ENCODE peak calls at places on chromosomes 3 and 15, in nine cellular contexts. One of them, this sample, is unnamed.

GRCh38 chr3:114361391-114361790 is 67.6 kb downstream of the TIGIT start:
- DNase-seq in GM12865: no peak
- DNase-seq in lower leg skin: no peak
- DNase-seq in HCT116: no peak
- DNase-seq in heart right ventricle: no peak
- DNase-seq in gastrocnemius medialis: no peak
- DNase-seq in cardiac fibroblast: no peak
- DNase-seq in spleen: no peak
- DNase-seq in MM.1S: no peak
- DNase-seq in this sample: no peak

GRCh38 chr15:87976552-87976951 is 280.0 kb downstream of the NTRK3 start:
- DNase-seq in cardiac fibroblast: no peak
- DNase-seq in GM12865: no peak
- DNase-seq in heart right ventricle: no peak
- DNase-seq in lower leg skin: peak; percentile 28
- DNase-seq in spleen: no peak
- DNase-seq in MM.1S: no peak
- DNase-seq in HCT116: no peak
- DNase-seq in gastrocnemius medialis: no peak
- DNase-seq in this sample: no peak

GRCh38 chr15:61946778-61947177 is 113.5 kb downstream of the VPS13C start:
- DNase-seq in spleen: no peak
- DNase-seq in lower leg skin: no peak
- DNase-seq in GM12865: no peak
- DNase-seq in HCT116: no peak
- DNase-seq in cardiac fibroblast: peak; percentile 12
- DNase-seq in heart right ventricle: no peak
- DNase-seq in gastrocnemius medialis: no peak
- DNase-seq in MM.1S: no peak
- DNase-seq in this sample: no peak

GRCh38 chr3:142077155-142077858 is 72.0 kb downstream of the TFDP2 start:
- DNase-seq in GM12865: no peak
- DNase-seq in MM.1S: no peak
- DNase-seq in lower leg skin: no peak
- DNase-seq in gastrocnemius medialis: no peak
- DNase-seq in cardiac fibroblast: no peak
- DNase-seq in heart right ventricle: no peak
- DNase-seq in HCT116: no peak
- DNase-seq in spleen: no peak
- DNase-seq in this sample: no peak

GRCh38 chr3:52313774-52314188 is 2.3 kb upstream of the DNAH1 start:
- DNase-seq in HCT116: no peak
- DNase-seq in MM.1S: peak; percentile 76
- DNase-seq in GM12865: peak; percentile 91
- DNase-seq in gastrocnemius medialis: no peak
- DNase-seq in lower leg skin: no peak
- DNase-seq in heart right ventricle: no peak
- DNase-seq in spleen: no peak
- DNase-seq in cardiac fibroblast: peak; percentile 52
- DNase-seq in this sample: no peak

GRCh38 chr15:70088427-70088826 is 9.3 kb downstream of the TLE3 start:
- DNase-seq in MM.1S: no peak
- DNase-seq in cardiac fibroblast: no peak
- DNase-seq in GM12865: no peak
- DNase-seq in heart right ventricle: no peak
- DNase-seq in gastrocnemius medialis: no peak
- DNase-seq in HCT116: no peak
- DNase-seq in spleen: no peak
- DNase-seq in lower leg skin: no peak
- DNase-seq in this sample: no peak

GRCh38 chr3:112074006-112074405 is 12.2 kb upstream of the C3orf52 start:
- DNase-seq in heart right ventricle: no peak
- DNase-seq in cardiac fibroblast: no peak
- DNase-seq in MM.1S: no peak
- DNase-seq in GM12865: no peak
- DNase-seq in gastrocnemius medialis: no peak
- DNase-seq in spleen: no peak
- DNase-seq in lower leg skin: no peak
- DNase-seq in HCT116: no peak
- DNase-seq in this sample: no peak

GRCh38 chr3:10041034-10041433 is 14.8 kb downstream of the FANCD2 start:
- DNase-seq in MM.1S: no peak
- DNase-seq in heart right ventricle: no peak
- DNase-seq in GM12865: no peak
- DNase-seq in cardiac fibroblast: no peak
- DNase-seq in gastrocnemius medialis: no peak
- DNase-seq in HCT116: no peak
- DNase-seq in lower leg skin: no peak
- DNase-seq in spleen: no peak
- DNase-seq in this sample: no peak

GRCh38 chr15:77866186-77866585 is 211.3 kb downstream of the TBC1D2B start:
- DNase-seq in gastrocnemius medialis: no peak
- DNase-seq in cardiac fibroblast: no peak
- DNase-seq in GM12865: no peak
- DNase-seq in HCT116: no peak
- DNase-seq in lower leg skin: peak; percentile 75
- DNase-seq in spleen: no peak
- DNase-seq in heart right ventricle: no peak
- DNase-seq in MM.1S: no peak
- DNase-seq in this sample: no peak

GRCh38 chr3:42601898-42602581 is 1.6 kb downstream of the NKTR start:
- DNase-seq in gastrocnemius medialis: no peak
- DNase-seq in HCT116: no peak
- DNase-seq in spleen: no peak
- DNase-seq in heart right ventricle: no peak
- DNase-seq in MM.1S: peak; percentile 18
- DNase-seq in lower leg skin: no peak
- DNase-seq in cardiac fibroblast: no peak
- DNase-seq in GM12865: peak; percentile 52
- DNase-seq in this sample: no peak

GRCh38 chr3:71063768-71064287 is 519.7 kb downstream of the FOXP1 start:
- DNase-seq in cardiac fibroblast: no peak
- DNase-seq in HCT116: no peak
- DNase-seq in spleen: peak; percentile 77
- DNase-seq in gastrocnemius medialis: no peak
- DNase-seq in heart right ventricle: peak; percentile 30
- DNase-seq in lower leg skin: no peak
- DNase-seq in MM.1S: peak; percentile 65
- DNase-seq in GM12865: no peak
- DNase-seq in this sample: no peak

GRCh38 chr3:113304856-113305540 is 93.6 kb downstream of the BOC start:
- DNase-seq in lower leg skin: no peak
- DNase-seq in GM12865: no peak
- DNase-seq in cardiac fibroblast: no peak
- DNase-seq in MM.1S: no peak
- DNase-seq in spleen: no peak
- DNase-seq in heart right ventricle: no peak
- DNase-seq in HCT116: no peak
- DNase-seq in gastrocnemius medialis: no peak
- DNase-seq in this sample: no peak

GRCh38 chr3:138369151-138369900 is 20.9 kb downstream of the MRAS start:
- DNase-seq in MM.1S: no peak
- DNase-seq in lower leg skin: no peak
- DNase-seq in heart right ventricle: no peak
- DNase-seq in GM12865: no peak
- DNase-seq in gastrocnemius medialis: no peak
- DNase-seq in HCT116: no peak
- DNase-seq in spleen: peak; percentile 57
- DNase-seq in cardiac fibroblast: peak; percentile 17
- DNase-seq in this sample: no peak

GRCh38 chr3:32391643-32392529 is at the start of gene CMTM7:
- DNase-seq in spleen: peak; percentile 93
- DNase-seq in cardiac fibroblast: peak; percentile 74
- DNase-seq in MM.1S: peak; percentile 67
- DNase-seq in HCT116: peak; percentile 37
- DNase-seq in gastrocnemius medialis: peak; percentile 16
- DNase-seq in GM12865: peak; percentile 57
- DNase-seq in lower leg skin: peak; percentile 93
- DNase-seq in heart right ventricle: peak; percentile 76
- DNase-seq in this sample: no peak

GRCh38 chr3:139388077-139388476 is 1.4 kb downstream of the COPB2 start:
- DNase-seq in GM12865: no peak
- DNase-seq in lower leg skin: no peak
- DNase-seq in heart right ventricle: no peak
- DNase-seq in spleen: no peak
- DNase-seq in gastrocnemius medialis: no peak
- DNase-seq in HCT116: no peak
- DNase-seq in cardiac fibroblast: no peak
- DNase-seq in MM.1S: no peak
- DNase-seq in this sample: no peak
- H3K4me3 ChIP-seq in GM12865: peak overlapping the region; percentile 80
- H3K4me3 ChIP-seq in lower leg skin: no peak overlapping the region
- H3K4me3 ChIP-seq in heart right ventricle: peak overlapping the region; percentile 85
- H3K4me3 ChIP-seq in spleen: peak overlapping the region; percentile 98
- H3K4me3 ChIP-seq in gastrocnemius medialis: no peak overlapping the region
- H3K4me3 ChIP-seq in HCT116: peak overlapping the region; percentile 94
- H3K4me3 ChIP-seq in cardiac fibroblast: peak overlapping the region; percentile 89
- H3K4me3 ChIP-seq in MM.1S: peak overlapping the region; percentile 87
- H3K4me3 ChIP-seq in this sample: peak overlapping the region; percentile 100

DNA sequence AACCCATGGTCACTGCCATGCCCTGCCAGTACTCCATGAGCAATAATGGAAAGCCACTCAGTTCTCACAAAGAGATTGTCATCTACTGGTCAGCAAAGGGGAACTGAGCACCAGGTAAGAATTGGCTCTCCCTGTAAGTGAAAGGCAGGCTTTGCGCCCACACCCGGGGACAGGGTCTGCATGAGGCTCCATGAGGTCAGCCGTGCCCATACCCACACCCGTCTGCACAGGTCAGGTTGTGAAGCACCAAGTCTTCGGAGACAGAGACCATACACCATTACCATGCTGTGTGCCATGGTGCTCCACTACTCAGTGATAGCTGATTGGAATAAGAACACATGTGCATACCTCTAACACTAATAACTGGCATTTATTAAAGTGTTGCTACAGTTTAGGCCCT is 322.9 kb downstream of the EPHB1 start:
- DNase-seq in HCT116: no peak
- DNase-seq in cardiac fibroblast: no peak
- DNase-seq in GM12865: no peak
- DNase-seq in lower leg skin: no peak
- DNase-seq in heart right ventricle: no peak
- DNase-seq in MM.1S: no peak
- DNase-seq in gastrocnemius medialis: no peak
- DNase-seq in spleen: no peak
- DNase-seq in this sample: no peak
- TF ChIP-seq CTCF in HCT116: no peak
- TF ChIP-seq CTCF in cardiac fibroblast: no peak
- TF ChIP-seq CTCF in GM12865: no peak
- TF ChIP-seq CTCF in lower leg skin: no peak
- TF ChIP-seq CTCF in heart right ventricle: no peak
- TF ChIP-seq CTCF in MM.1S: no peak
- TF ChIP-seq CTCF in gastrocnemius medialis: no peak
- TF ChIP-seq CTCF in spleen: no peak
- TF ChIP-seq CTCF in this sample: no peak

DNA sequence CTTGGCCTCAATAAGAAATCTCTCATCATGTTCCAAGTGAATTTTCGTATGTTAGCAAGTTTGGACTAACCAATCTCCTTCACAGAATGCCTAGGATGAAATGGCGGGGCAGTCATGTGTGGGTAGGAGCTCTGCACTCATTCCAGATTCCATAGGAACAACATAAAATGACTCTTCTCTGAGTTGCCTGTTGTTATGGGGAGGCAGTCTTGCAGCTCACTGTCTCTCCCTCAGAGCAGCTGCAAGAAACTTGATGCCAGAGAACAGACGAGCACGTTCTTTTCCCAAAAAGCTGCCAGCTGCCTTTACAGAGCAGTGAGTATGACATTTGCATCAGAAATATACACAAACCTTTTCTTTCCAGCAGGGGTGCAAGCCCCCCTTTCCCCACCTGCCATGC is 34.1 kb downstream of the SPATA12 start:
- DNase-seq in heart right ventricle: no peak
- DNase-seq in lower leg skin: no peak
- DNase-seq in spleen: no peak
- DNase-seq in MM.1S: no peak
- DNase-seq in gastrocnemius medialis: no peak
- DNase-seq in HCT116: no peak
- DNase-seq in cardiac fibroblast: peak; percentile 37
- DNase-seq in GM12865: no peak
- DNase-seq in this sample: no peak
- H3K4me3 ChIP-seq in heart right ventricle: no peak overlapping the region
- H3K4me3 ChIP-seq in lower leg skin: no peak overlapping the region
- H3K4me3 ChIP-seq in spleen: no peak overlapping the region
- H3K4me3 ChIP-seq in MM.1S: no peak overlapping the region
- H3K4me3 ChIP-seq in gastrocnemius medialis: no peak overlapping the region
- H3K4me3 ChIP-seq in HCT116: no peak overlapping the region
- H3K4me3 ChIP-seq in cardiac fibroblast: no peak overlapping the region
- H3K4me3 ChIP-seq in GM12865: no peak overlapping the region
- H3K4me3 ChIP-seq in this sample: no peak overlapping the region

GRCh38 chr3:50258979-50259378 is 10.0 kb upstream of the SEMA3B start:
- DNase-seq in HCT116: no peak
- DNase-seq in lower leg skin: peak; percentile 87
- DNase-seq in GM12865: no peak
- DNase-seq in cardiac fibroblast: no peak
- DNase-seq in MM.1S: no peak
- DNase-seq in heart right ventricle: peak; percentile 15
- DNase-seq in gastrocnemius medialis: no peak
- DNase-seq in spleen: no peak
- DNase-seq in this sample: no peak
- TF ChIP-seq CTCF in HCT116: no peak
- TF ChIP-seq CTCF in lower leg skin: no peak
- TF ChIP-seq CTCF in GM12865: no peak
- TF ChIP-seq CTCF in cardiac fibroblast: no peak
- TF ChIP-seq CTCF in MM.1S: no peak
- TF ChIP-seq CTCF in heart right ventricle: no peak
- TF ChIP-seq CTCF in gastrocnemius medialis: no peak
- TF ChIP-seq CTCF in spleen: no peak
- TF ChIP-seq CTCF in this sample: no peak